ENCODE peak calls at places on chromosome 16, in seven cellular contexts. E, N, W, R, Z, O and A are unnamed samples.
A peak's percentile ranks its signal among the peaks of the same experiment; 100 is the strongest.

GRCh38 chr16:69927056-69927757 is 23.9 kb upstream of the CLEC18A start:
- DNase-seq in E (peak; percentile 56), N (peak; percentile 22), W (peak; percentile 60), R (no peak), Z (peak; percentile 32), O (peak; percentile 18), A (no peak)

GRCh38 chr16:14024300-14024699 is 46.8 kb upstream of the MRTFB start:
- DNase-seq in E (no peak), N (no peak), W (no peak), R (peak; percentile 18), Z (no peak), O (no peak), A (no peak)

GRCh38 chr16:68445458-68445857 is 2.9 kb downstream of the SMPD3 start:
- DNase-seq in E (peak; percentile 64), N (peak; percentile 71), W (peak; percentile 5), R (peak; percentile 78), Z (no peak), O (no peak), A (peak; percentile 79)

GRCh38 chr16:15051387-15051951 is 4.4 kb downstream of the NTAN1 start:
- DNase-seq in E (no peak), N (no peak), W (no peak), R (no peak), Z (no peak), O (no peak), A (no peak)

GRCh38 chr16:75535901-75536300 is at the start of gene CHST5:
- DNase-seq in E (no peak), N (no peak), W (no peak), R (no peak), Z (no peak), O (no peak), A (no peak)

GRCh38 chr16:67833035-67833417 is 9.1 kb upstream of the THAP11 start:
- DNase-seq in E (no peak), N (no peak), W (peak; percentile 80), R (no peak), Z (no peak), O (no peak), A (no peak)

GRCh38 chr16:68005786-68006286 is 6.6 kb upstream of the DPEP2 start:
- DNase-seq in E (no peak), N (no peak), W (no peak), R (peak; percentile 43), Z (no peak), O (no peak), A (no peak)

GRCh38 chr16:88503374-88503770 is 50.3 kb downstream of the ZFPM1 start:
- DNase-seq in E (no peak), N (no peak), W (peak; percentile 25), R (no peak), Z (peak; percentile 69), O (no peak), A (no peak)

GRCh38 chr16:86387461-86388440 is 122.6 kb upstream of the FOXF1 start:
- DNase-seq in E (no peak), N (no peak), W (peak; percentile 100), R (no peak), Z (no peak), O (peak; percentile 95), A (no peak)

GRCh38 chr16:57304169-57305061 is 19.9 kb upstream of the PLLP start:
- DNase-seq in E (peak; percentile 19), N (no peak), W (peak; percentile 55), R (no peak), Z (peak; percentile 88), O (peak; percentile 28), A (no peak)

GRCh38 chr16:58882292-58882691 is 148.2 kb upstream of the GOT2 start:
- DNase-seq in E (no peak), N (no peak), W (no peak), R (no peak), Z (no peak), O (no peak), A (no peak)

GRCh38 chr16:13779676-13780075 is 140.3 kb upstream of the ERCC4 start:
- DNase-seq in E (no peak), N (no peak), W (no peak), R (no peak), Z (no peak), O (no peak), A (no peak)

GRCh38 chr16:52488837-52489289 is 58.1 kb downstream of the TOX3 start:
- DNase-seq in E (no peak), N (no peak), W (no peak), R (no peak), Z (peak; percentile 45), O (no peak), A (no peak)

GRCh38 chr16:52491216-52491615 is 55.7 kb downstream of the TOX3 start:
- DNase-seq in E (no peak), N (no peak), W (no peak), R (no peak), Z (no peak), O (no peak), A (no peak)

GRCh38 chr16:52492789-52493357 is 54.1 kb downstream of the TOX3 start:
- DNase-seq in E (no peak), N (no peak), W (no peak), R (peak; percentile 45), Z (peak; percentile 56), O (no peak), A (no peak)

GRCh38 chr16:52487849-52488457 is 59.0 kb downstream of the TOX3 start:
- DNase-seq in E (no peak), N (no peak), W (no peak), R (no peak), Z (no peak), O (no peak), A (no peak)

DNA sequence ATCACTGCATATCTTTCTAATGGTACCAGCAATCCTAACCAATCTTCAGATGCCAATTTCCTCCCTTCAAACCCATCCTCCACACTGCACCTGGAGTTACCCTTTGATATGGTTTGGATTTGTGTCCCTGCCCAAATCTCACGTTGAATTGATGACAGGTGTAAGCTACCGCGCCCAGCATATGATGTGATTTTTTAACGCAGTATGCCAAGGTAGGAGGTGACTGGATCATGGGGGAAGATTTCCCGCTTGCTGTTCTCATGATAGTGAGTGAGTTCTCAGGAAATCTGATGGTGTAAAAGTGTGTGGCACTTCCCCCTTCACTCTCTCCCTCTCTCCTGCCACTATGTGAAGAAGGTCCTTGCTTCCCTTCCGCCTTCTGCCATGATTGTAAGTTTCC is 57.0 kb downstream of the TOX3 start:
- DNase-seq in E (no peak), N (no peak), W (no peak), R (no peak), Z (no peak), O (no peak), A (no peak)
- TF ChIP-seq CTCF in E (no peak), N (no peak), W (no peak), R (no peak), Z (no peak), O (no peak), A (no peak)

GRCh38 chr16:50137268-50137667 is 15.8 kb upstream of the TENT4B start:
- DNase-seq in E (no peak), N (no peak), W (no peak), R (no peak), Z (no peak), O (no peak), A (no peak)

GRCh38 chr16:50133214-50133613 is 19.9 kb upstream of the TENT4B start:
- DNase-seq in E (no peak), N (no peak), W (no peak), R (no peak), Z (no peak), O (no peak), A (no peak)

GRCh38 chr16:50139580-50139979 is 13.5 kb upstream of the TENT4B start:
- DNase-seq in E (no peak), N (no peak), W (no peak), R (no peak), Z (no peak), O (no peak), A (no peak)

GRCh38 chr16:50136399-50136798 is 16.7 kb upstream of the TENT4B start:
- DNase-seq in E (no peak), N (no peak), W (no peak), R (no peak), Z (no peak), O (no peak), A (no peak)
- TF ChIP-seq CTCF in E (peak; percentile 16), N (no peak), W (no peak), R (no peak), Z (no peak), O (peak; percentile 1), A (no peak)

GRCh38 chr16:16196099-16196498 is 27.2 kb downstream of the ABCC6 start:
- DNase-seq in E (no peak), N (no peak), W (no peak), R (no peak), Z (no peak), O (no peak), A (no peak)
- TF ChIP-seq CTCF in E (no peak), N (no peak), W (no peak), R (no peak), Z (no peak), O (no peak), A (no peak)

GRCh38 chr16:8907096-8907495 is 24.9 kb downstream of the LITAFD start:
- DNase-seq in E (no peak), N (no peak), W (no peak), R (no peak), Z (no peak), O (no peak), A (no peak)
- TF ChIP-seq CTCF in E (no peak), N (no peak), W (no peak), R (no peak), Z (no peak), O (no peak), A (no peak)

DNA sequence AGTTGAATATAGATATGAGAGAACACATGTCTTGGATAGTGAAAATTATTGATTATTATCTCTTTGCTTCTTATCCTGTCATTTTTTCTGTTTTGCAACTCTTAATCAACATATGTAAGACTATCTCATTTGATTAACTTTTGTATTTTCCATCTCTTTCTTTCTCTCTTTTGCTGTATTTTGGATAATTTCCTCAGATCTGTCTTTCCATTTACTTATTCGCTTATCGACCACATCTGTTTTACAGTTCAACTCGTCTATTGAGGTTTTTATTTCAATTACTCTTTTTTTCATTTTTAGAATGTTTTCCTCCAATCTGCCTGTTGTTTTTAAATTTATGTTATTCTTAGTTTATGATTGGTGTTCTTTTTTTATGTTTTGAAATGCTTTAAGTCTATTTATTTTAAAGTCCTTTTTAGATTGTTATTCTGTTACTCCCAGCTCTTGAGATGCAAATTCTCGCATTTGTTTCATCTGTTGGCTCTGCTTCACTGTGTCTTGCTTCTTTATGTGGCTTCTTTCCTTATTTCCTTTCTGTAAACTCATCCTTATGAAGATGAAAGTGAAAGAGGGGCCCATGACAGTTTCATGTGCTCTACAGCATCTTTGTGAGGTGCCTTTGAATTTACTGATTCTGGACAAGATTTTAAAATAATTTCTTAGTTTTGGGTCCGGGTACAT is 87.8 kb upstream of the IRX5 start:
- DNase-seq in E (no peak), N (no peak), W (no peak), R (peak; percentile 74), Z (no peak), O (no peak), A (no peak)
- TF ChIP-seq CTCF in E (no peak), N (no peak), W (no peak), R (no peak), Z (no peak), O (no peak), A (no peak)

GRCh38 chr16:11586856-11587642 is at the start of gene LITAF:
- DNase-seq in E (peak; percentile 69), N (peak; percentile 70), W (peak; percentile 42), R (peak; percentile 72), Z (peak; percentile 88), O (no peak), A (peak; percentile 47)
- TF ChIP-seq CTCF in E (peak; percentile 4), N (no peak), W (peak; percentile 6), R (peak; percentile 12), Z (peak; percentile 24), O (no peak), A (no peak)

GRCh38 chr16:71357681-71358080 is 842 bp upstream of the CALB2 start:
- DNase-seq in E (peak; percentile 17), N (peak; percentile 22), W (no peak), R (no peak), Z (no peak), O (no peak), A (no peak)
- TF ChIP-seq CTCF in E (no peak), N (no peak), W (no peak), R (no peak), Z (no peak), O (no peak), A (no peak)